ENCODE peak calls at places on chromosomes 1 and 21, in eight cellular contexts. One of them, this sample, is unnamed.

GRCh38 chr21:36005879-36006400 is 54.4 kb downstream of the SETD4 start:
- DNase-seq in NCI-H2081: no peak
- DNase-seq in glutamatergic neuron: no peak
- DNase-seq in ureter: no peak
- DNase-seq in iPS-NIHi11: no peak
- DNase-seq in dermis microvascular lymphatic vessel endothelial cell: no peak
- DNase-seq in NCI-H446: no peak
- DNase-seq in mucosa of descending colon: no peak
- DNase-seq in this sample: no peak

GRCh38 chr1:172383541-172383940 is 36.9 kb upstream of the C1orf105 start:
- DNase-seq in NCI-H2081: no peak
- DNase-seq in glutamatergic neuron: no peak
- DNase-seq in ureter: no peak
- DNase-seq in iPS-NIHi11: no peak
- DNase-seq in dermis microvascular lymphatic vessel endothelial cell: peak
- DNase-seq in NCI-H446: no peak
- DNase-seq in mucosa of descending colon: no peak
- DNase-seq in this sample: peak

GRCh38 chr1:208013210-208013609 is 102.3 kb upstream of the CD34 start:
- DNase-seq in NCI-H2081: no peak
- DNase-seq in glutamatergic neuron: no peak
- DNase-seq in ureter: no peak
- DNase-seq in iPS-NIHi11: no peak
- DNase-seq in dermis microvascular lymphatic vessel endothelial cell: no peak
- DNase-seq in NCI-H446: peak
- DNase-seq in mucosa of descending colon: no peak
- DNase-seq in this sample: no peak

GRCh38 chr1:170929412-170929834 is 5.9 kb upstream of the MROH9 start:
- DNase-seq in NCI-H2081: no peak
- DNase-seq in glutamatergic neuron: no peak
- DNase-seq in ureter: no peak
- DNase-seq in iPS-NIHi11: no peak
- DNase-seq in dermis microvascular lymphatic vessel endothelial cell: no peak
- DNase-seq in NCI-H446: no peak
- DNase-seq in mucosa of descending colon: no peak
- DNase-seq in this sample: peak

GRCh38 chr1:93702828-93703183 is 21.2 kb upstream of the BCAR3 start:
- DNase-seq in NCI-H2081: no peak
- DNase-seq in glutamatergic neuron: no peak
- DNase-seq in ureter: no peak
- DNase-seq in iPS-NIHi11: no peak
- DNase-seq in dermis microvascular lymphatic vessel endothelial cell: no peak
- DNase-seq in NCI-H446: no peak
- DNase-seq in mucosa of descending colon: no peak
- DNase-seq in this sample: no peak

GRCh38 chr1:228691926-228692325 is 43.4 kb upstream of the RHOU start:
- DNase-seq in NCI-H2081: peak
- DNase-seq in glutamatergic neuron: no peak
- DNase-seq in ureter: no peak
- DNase-seq in iPS-NIHi11: peak
- DNase-seq in dermis microvascular lymphatic vessel endothelial cell: peak
- DNase-seq in NCI-H446: peak
- DNase-seq in mucosa of descending colon: no peak
- DNase-seq in this sample: peak

GRCh38 chr1:24491577-24492360 is 10.9 kb upstream of the RCAN3 start:
- DNase-seq in NCI-H2081: no peak
- DNase-seq in glutamatergic neuron: no peak
- DNase-seq in ureter: no peak
- DNase-seq in iPS-NIHi11: no peak
- DNase-seq in dermis microvascular lymphatic vessel endothelial cell: no peak
- DNase-seq in NCI-H446: no peak
- DNase-seq in mucosa of descending colon: no peak
- DNase-seq in this sample: peak

GRCh38 chr1:1092890-1093609 is 18.9 kb upstream of the RNF223 start:
- DNase-seq in NCI-H2081: no peak
- DNase-seq in glutamatergic neuron: no peak
- DNase-seq in ureter: no peak
- DNase-seq in iPS-NIHi11: no peak
- DNase-seq in dermis microvascular lymphatic vessel endothelial cell: no peak
- DNase-seq in NCI-H446: no peak
- DNase-seq in mucosa of descending colon: no peak
- DNase-seq in this sample: no peak

GRCh38 chr1:228100822-228101613 is 2.1 kb downstream of the C1orf35 start:
- DNase-seq in NCI-H2081: no peak
- DNase-seq in glutamatergic neuron: no peak
- DNase-seq in ureter: peak
- DNase-seq in iPS-NIHi11: no peak
- DNase-seq in dermis microvascular lymphatic vessel endothelial cell: no peak
- DNase-seq in NCI-H446: no peak
- DNase-seq in mucosa of descending colon: no peak
- DNase-seq in this sample: peak

GRCh38 chr1:58799650-58800049 is 15.8 kb upstream of the JUN start:
- DNase-seq in NCI-H2081: no peak
- DNase-seq in glutamatergic neuron: no peak
- DNase-seq in ureter: no peak
- DNase-seq in iPS-NIHi11: no peak
- DNase-seq in dermis microvascular lymphatic vessel endothelial cell: no peak
- DNase-seq in NCI-H446: no peak
- DNase-seq in mucosa of descending colon: no peak
- DNase-seq in this sample: no peak

GRCh38 chr1:118575060-118575459 is 390.0 kb upstream of the SPAG17 start:
- DNase-seq in NCI-H2081: no peak
- DNase-seq in glutamatergic neuron: no peak
- DNase-seq in ureter: no peak
- DNase-seq in iPS-NIHi11: no peak
- DNase-seq in dermis microvascular lymphatic vessel endothelial cell: no peak
- DNase-seq in NCI-H446: no peak
- DNase-seq in mucosa of descending colon: no peak
- DNase-seq in this sample: no peak

GRCh38 chr21:40841524-40842196 is 5.3 kb downstream of the DSCAM start:
- DNase-seq in NCI-H2081: peak
- DNase-seq in glutamatergic neuron: peak
- DNase-seq in ureter: peak
- DNase-seq in iPS-NIHi11: peak
- DNase-seq in dermis microvascular lymphatic vessel endothelial cell: no peak
- DNase-seq in NCI-H446: peak
- DNase-seq in mucosa of descending colon: no peak
- DNase-seq in this sample: no peak

GRCh38 chr1:67889940-67890567 is 56.8 kb upstream of the GNG12 start:
- DNase-seq in NCI-H2081: no peak
- DNase-seq in glutamatergic neuron: no peak
- DNase-seq in ureter: no peak
- DNase-seq in iPS-NIHi11: peak
- DNase-seq in dermis microvascular lymphatic vessel endothelial cell: peak
- DNase-seq in NCI-H446: no peak
- DNase-seq in mucosa of descending colon: no peak
- DNase-seq in this sample: peak

GRCh38 chr1:153608742-153609584 is 4.0 kb downstream of the S100A16 start:
- DNase-seq in NCI-H2081: no peak
- DNase-seq in glutamatergic neuron: peak
- DNase-seq in ureter: peak
- DNase-seq in iPS-NIHi11: peak
- DNase-seq in dermis microvascular lymphatic vessel endothelial cell: peak
- DNase-seq in NCI-H446: no peak
- DNase-seq in mucosa of descending colon: peak
- DNase-seq in this sample: peak

GRCh38 chr1:239240736-239241135 is 145.6 kb upstream of the CHRM3 start:
- DNase-seq in NCI-H2081: no peak
- DNase-seq in glutamatergic neuron: no peak
- DNase-seq in ureter: no peak
- DNase-seq in iPS-NIHi11: no peak
- DNase-seq in dermis microvascular lymphatic vessel endothelial cell: no peak
- DNase-seq in NCI-H446: no peak
- DNase-seq in mucosa of descending colon: no peak
- DNase-seq in this sample: no peak

GRCh38 chr21:41342035-41342434 is 19.8 kb upstream of the MX2 start:
- DNase-seq in NCI-H2081: no peak
- DNase-seq in glutamatergic neuron: no peak
- DNase-seq in ureter: no peak
- DNase-seq in iPS-NIHi11: no peak
- DNase-seq in dermis microvascular lymphatic vessel endothelial cell: no peak
- DNase-seq in NCI-H446: no peak
- DNase-seq in mucosa of descending colon: no peak
- DNase-seq in this sample: no peak

GRCh38 chr1:50976890-50977574 is 7.0 kb downstream of the CDKN2C start:
- DNase-seq in NCI-H2081: peak
- DNase-seq in glutamatergic neuron: no peak
- DNase-seq in ureter: no peak
- DNase-seq in iPS-NIHi11: peak
- DNase-seq in dermis microvascular lymphatic vessel endothelial cell: no peak
- DNase-seq in NCI-H446: peak
- DNase-seq in mucosa of descending colon: no peak
- DNase-seq in this sample: peak

GRCh38 chr21:25701529-25701928 is 33.2 kb downstream of the ATP5PF start:
- DNase-seq in NCI-H2081: no peak
- DNase-seq in glutamatergic neuron: no peak
- DNase-seq in ureter: no peak
- DNase-seq in iPS-NIHi11: no peak
- DNase-seq in dermis microvascular lymphatic vessel endothelial cell: no peak
- DNase-seq in NCI-H446: no peak
- DNase-seq in mucosa of descending colon: no peak
- DNase-seq in this sample: no peak

GRCh38 chr1:51327386-51327785 is 3.0 kb downstream of the TTC39A start:
- DNase-seq in NCI-H2081: no peak
- DNase-seq in glutamatergic neuron: no peak
- DNase-seq in ureter: no peak
- DNase-seq in iPS-NIHi11: no peak
- DNase-seq in dermis microvascular lymphatic vessel endothelial cell: no peak
- DNase-seq in NCI-H446: no peak
- DNase-seq in mucosa of descending colon: no peak
- DNase-seq in this sample: peak